ENCODE peak calls at places on chromosomes 5 and 9, in six cellular contexts. U, B, O, J, I and V are unnamed samples.

GRCh38 chr5:35436441-35437057 is 181.1 kb upstream of the SPEF2 start:
- DNase-seq in U (no peak), B (no peak), O (peak; percentile 9), J (no peak), I (peak; percentile 5), V (peak; percentile 32)

GRCh38 chr5:180533845-180534244 is 39.7 kb downstream of the CNOT6 start:
- DNase-seq in U (no peak), B (no peak), O (no peak), J (no peak), I (no peak), V (no peak)

GRCh38 chr5:14054111-14054854 is 88.9 kb upstream of the TRIO start:
- DNase-seq in U (no peak), B (no peak), O (no peak), J (no peak), I (no peak), V (no peak)

GRCh38 chr5:128144491-128144890 is 60.9 kb downstream of the SLC12A2 start:
- DNase-seq in U (no peak), B (no peak), O (peak; percentile 21), J (no peak), I (no peak), V (no peak)

GRCh38 chr9:125536184-125537152 is 170.5 kb downstream of the MAPKAP1 start:
- DNase-seq in U (no peak), B (no peak), O (no peak), J (no peak), I (no peak), V (no peak)

GRCh38 chr5:32090755-32091128 is 83.4 kb downstream of the GOLPH3 start:
- DNase-seq in U (no peak), B (no peak), O (no peak), J (no peak), I (no peak), V (no peak)

GRCh38 chr9:7957803-7958202 is 158.2 kb upstream of the DMAC1 start:
- DNase-seq in U (no peak), B (no peak), O (no peak), J (no peak), I (no peak), V (no peak)

GRCh38 chr9:117546894-117547293 is 132.0 kb upstream of the ASTN2 start:
- DNase-seq in U (no peak), B (peak; percentile 29), O (no peak), J (no peak), I (peak; percentile 6), V (no peak)

GRCh38 chr5:139806726-139807646 is 11.4 kb downstream of the PSD2 start:
- DNase-seq in U (no peak), B (no peak), O (no peak), J (no peak), I (peak; percentile 76), V (no peak)

GRCh38 chr9:122281368-122281767 is 16.7 kb downstream of the MRRF start:
- DNase-seq in U (no peak), B (no peak), O (no peak), J (no peak), I (no peak), V (no peak)

GRCh38 chr5:58013542-58014258 is 446.2 kb downstream of the PLK2 start:
- DNase-seq in U (no peak), B (no peak), O (no peak), J (no peak), I (no peak), V (no peak)

GRCh38 chr9:37908698-37909186 is 4.8 kb upstream of the SLC25A51 start:
- DNase-seq in U (no peak), B (no peak), O (peak; percentile 36), J (no peak), I (no peak), V (no peak)

GRCh38 chr5:56409331-56410190 is 176.4 kb upstream of the ANKRD55 start:
- DNase-seq in U (no peak), B (no peak), O (peak; percentile 82), J (no peak), I (peak; percentile 59), V (no peak)

GRCh38 chr9:83056180-83056579 is 6.8 kb downstream of the RASEF start:
- DNase-seq in U (no peak), B (no peak), O (no peak), J (no peak), I (no peak), V (no peak)